ENCODE peak calls at places on chromosome X, in seven cellular contexts. F is AG08396; E is SJSA1; S is KG1; X is A549; N is stimulated activated CD8-positive, alpha-beta memory T cell treated with anti-CD3 and anti-CD28 coated beads, Interleukin-15, amount 100 ng/mL, for 4 hours; I is fibroblast of lung. B is an unnamed sample.
A peak's percentile ranks its signal among the peaks of the same experiment; 100 is the strongest.

GRCh38 chrX:15116900-15117299 is 153.0 kb downstream of the ASB9 start:
- DNase-seq in E (no peak), N (no peak), S (no peak), F (no peak), I (no peak), X (no peak), B (no peak)

GRCh38 chrX:123818243-123818642 is 41.6 kb upstream of the XIAP start:
- DNase-seq in S (no peak), E (no peak), I (peak; percentile 20), X (peak; percentile 87), N (no peak), F (peak; percentile 58), B (no peak)

GRCh38 chrX:146396409-146396808 is 413.2 kb upstream of the CXorf51B start:
- DNase-seq in X (no peak), I (no peak), E (no peak), S (no peak), N (no peak), F (no peak), B (peak; percentile 32)

GRCh38 chrX:115023139-115023538 is 5.7 kb upstream of the IL13RA2 start:
- DNase-seq in F (peak; percentile 13), S (no peak), N (no peak), E (no peak), I (peak; percentile 63), X (peak; percentile 38), B (no peak)

GRCh38 chrX:11423362-11423818 is 130.2 kb downstream of the AMELX start:
- DNase-seq in I (peak; percentile 84), S (no peak), E (no peak), N (no peak), X (peak; percentile 1), F (peak; percentile 68), B (no peak)

GRCh38 chrX:2183193-2183725 is 317.5 kb downstream of the DHRSX start:
- DNase-seq in I (no peak), S (no peak), E (no peak), N (no peak), X (peak; percentile 57), F (no peak), B (peak; percentile 33)

GRCh38 chrX:53251307-53251706 is 26.3 kb upstream of the KDM5C start:
- DNase-seq in E (no peak), N (no peak), F (no peak), S (no peak), I (peak; percentile 80), X (no peak), B (no peak)

GRCh38 chrX:40127052-40127451 is 29.3 kb upstream of the BCOR start:
- DNase-seq in F (no peak), X (no peak), I (no peak), E (no peak), S (no peak), N (no peak), B (no peak)

GRCh38 chrX:134836497-134836968 is 154.3 kb upstream of the SMIM10 start:
- DNase-seq in E (no peak), F (peak; percentile 27), S (no peak), N (no peak), X (peak; percentile 31), I (peak; percentile 49), B (no peak)

B was measured in ELF-1.